ENCODE peak calls at places on chromosome 4, in nine cellular contexts. One of them, this sample, is unnamed.

GRCh38 chr4:7872264-7872771 is 67.3 kb downstream of the AFAP1 start:
- DNase-seq in astrocyte of the spinal cord: peak; percentile 95
- DNase-seq in A549: no peak
- DNase-seq in BJ: peak; percentile 86
- DNase-seq in HCT116: no peak
- DNase-seq in ovary: peak; percentile 56
- DNase-seq in DND-41: no peak
- DNase-seq in fibroblast of mammary gland: peak; percentile 96
- DNase-seq in left ventricle myocardium inferior: no peak
- DNase-seq in this sample: peak; percentile 82

GRCh38 chr4:44632733-44633132 is 18.7 kb downstream of the YIPF7 start:
- DNase-seq in DND-41: no peak
- DNase-seq in ovary: no peak
- DNase-seq in HCT116: no peak
- DNase-seq in left ventricle myocardium inferior: no peak
- DNase-seq in fibroblast of mammary gland: no peak
- DNase-seq in BJ: no peak
- DNase-seq in A549: no peak
- DNase-seq in astrocyte of the spinal cord: no peak
- DNase-seq in this sample: no peak

GRCh38 chr4:83961575-83961974 is 425.7 kb downstream of the GPAT3 start:
- DNase-seq in DND-41: no peak
- DNase-seq in fibroblast of mammary gland: peak; percentile 21
- DNase-seq in left ventricle myocardium inferior: no peak
- DNase-seq in A549: no peak
- DNase-seq in astrocyte of the spinal cord: peak; percentile 34
- DNase-seq in BJ: no peak
- DNase-seq in HCT116: no peak
- DNase-seq in ovary: no peak
- DNase-seq in this sample: no peak

GRCh38 chr4:180059216-180059881 is 2183.9 kb upstream of the TENM3 start:
- DNase-seq in astrocyte of the spinal cord: peak; percentile 9
- DNase-seq in HCT116: no peak
- DNase-seq in DND-41: peak; percentile 11
- DNase-seq in left ventricle myocardium inferior: no peak
- DNase-seq in BJ: no peak
- DNase-seq in ovary: no peak
- DNase-seq in A549: peak; percentile 0
- DNase-seq in fibroblast of mammary gland: no peak
- DNase-seq in this sample: no peak

GRCh38 chr4:6471303-6472007 is 959 bp downstream of the PPP2R2C start:
- DNase-seq in astrocyte of the spinal cord: peak; percentile 5
- DNase-seq in fibroblast of mammary gland: no peak
- DNase-seq in BJ: no peak
- DNase-seq in A549: peak; percentile 21
- DNase-seq in HCT116: no peak
- DNase-seq in ovary: no peak
- DNase-seq in left ventricle myocardium inferior: no peak
- DNase-seq in DND-41: no peak
- DNase-seq in this sample: no peak

GRCh38 chr4:80259012-80259411 is 7.5 kb upstream of the FGF5 start:
- DNase-seq in DND-41: no peak
- DNase-seq in left ventricle myocardium inferior: no peak
- DNase-seq in ovary: no peak
- DNase-seq in HCT116: no peak
- DNase-seq in A549: no peak
- DNase-seq in BJ: no peak
- DNase-seq in fibroblast of mammary gland: no peak
- DNase-seq in astrocyte of the spinal cord: no peak
- DNase-seq in this sample: no peak

GRCh38 chr4:86497980-86498379 is 96.1 kb upstream of the PTPN13 start:
- DNase-seq in A549: no peak
- DNase-seq in left ventricle myocardium inferior: no peak
- DNase-seq in ovary: no peak
- DNase-seq in DND-41: no peak
- DNase-seq in astrocyte of the spinal cord: no peak
- DNase-seq in fibroblast of mammary gland: no peak
- DNase-seq in BJ: no peak
- DNase-seq in HCT116: no peak
- DNase-seq in this sample: no peak

GRCh38 chr4:14877246-14878220 is 124.7 kb upstream of the CPEB2 start:
- DNase-seq in astrocyte of the spinal cord: peak; percentile 73
- DNase-seq in A549: no peak
- DNase-seq in ovary: no peak
- DNase-seq in BJ: no peak
- DNase-seq in left ventricle myocardium inferior: no peak
- DNase-seq in fibroblast of mammary gland: no peak
- DNase-seq in DND-41: peak; percentile 20
- DNase-seq in HCT116: no peak
- DNase-seq in this sample: no peak

GRCh38 chr4:113468165-113469022 is 293.1 kb downstream of the CAMK2D start:
- DNase-seq in HCT116: peak; percentile 98
- DNase-seq in DND-41: no peak
- DNase-seq in fibroblast of mammary gland: peak; percentile 100
- DNase-seq in BJ: peak; percentile 100
- DNase-seq in left ventricle myocardium inferior: peak; percentile 55
- DNase-seq in A549: peak; percentile 31
- DNase-seq in ovary: peak; percentile 65
- DNase-seq in astrocyte of the spinal cord: peak; percentile 100
- DNase-seq in this sample: peak; percentile 99

GRCh38 chr4:40887690-40888089 is 137.9 kb downstream of the NSUN7 start:
- DNase-seq in astrocyte of the spinal cord: peak; percentile 77
- DNase-seq in A549: no peak
- DNase-seq in ovary: no peak
- DNase-seq in fibroblast of mammary gland: peak; percentile 98
- DNase-seq in left ventricle myocardium inferior: no peak
- DNase-seq in DND-41: no peak
- DNase-seq in BJ: peak; percentile 37
- DNase-seq in HCT116: no peak
- DNase-seq in this sample: peak; percentile 95

GRCh38 chr4:101356928-101357327 is 9.6 kb upstream of the PPP3CA start:
- DNase-seq in BJ: peak; percentile 75
- DNase-seq in HCT116: peak; percentile 73
- DNase-seq in ovary: no peak
- DNase-seq in astrocyte of the spinal cord: peak; percentile 94
- DNase-seq in A549: peak; percentile 28
- DNase-seq in DND-41: no peak
- DNase-seq in left ventricle myocardium inferior: no peak
- DNase-seq in fibroblast of mammary gland: peak; percentile 93
- DNase-seq in this sample: peak; percentile 86

GRCh38 chr4:31058656-31059055 is 338.5 kb downstream of the PCDH7 start:
- DNase-seq in left ventricle myocardium inferior: no peak
- DNase-seq in astrocyte of the spinal cord: no peak
- DNase-seq in HCT116: no peak
- DNase-seq in DND-41: no peak
- DNase-seq in fibroblast of mammary gland: no peak
- DNase-seq in BJ: no peak
- DNase-seq in A549: no peak
- DNase-seq in ovary: no peak
- DNase-seq in this sample: no peak

GRCh38 chr4:87356832-87357526 is 34.0 kb downstream of the HSD17B11 start:
- DNase-seq in fibroblast of mammary gland: no peak
- DNase-seq in A549: no peak
- DNase-seq in left ventricle myocardium inferior: no peak
- DNase-seq in DND-41: no peak
- DNase-seq in HCT116: no peak
- DNase-seq in astrocyte of the spinal cord: no peak
- DNase-seq in ovary: no peak
- DNase-seq in BJ: no peak
- DNase-seq in this sample: peak; percentile 48

GRCh38 chr4:139560396-139561084 is 4.5 kb upstream of the SETD7 start:
- DNase-seq in astrocyte of the spinal cord: no peak
- DNase-seq in HCT116: no peak
- DNase-seq in left ventricle myocardium inferior: no peak
- DNase-seq in BJ: no peak
- DNase-seq in A549: no peak
- DNase-seq in fibroblast of mammary gland: no peak
- DNase-seq in ovary: no peak
- DNase-seq in DND-41: no peak
- DNase-seq in this sample: no peak

GRCh38 chr4:188127157-188127874 is 11.9 kb upstream of the TRIML1 start:
- DNase-seq in BJ: peak; percentile 53
- DNase-seq in left ventricle myocardium inferior: no peak
- DNase-seq in astrocyte of the spinal cord: peak; percentile 41
- DNase-seq in ovary: no peak
- DNase-seq in HCT116: peak; percentile 86
- DNase-seq in fibroblast of mammary gland: peak; percentile 87
- DNase-seq in A549: peak; percentile 44
- DNase-seq in DND-41: no peak
- DNase-seq in this sample: peak; percentile 52

GRCh38 chr4:78057135-78057599 is at the start of gene FRAS1:
- DNase-seq in HCT116: no peak
- DNase-seq in DND-41: peak; percentile 9
- DNase-seq in ovary: peak; percentile 16
- DNase-seq in fibroblast of mammary gland: peak; percentile 27
- DNase-seq in BJ: no peak
- DNase-seq in A549: peak; percentile 17
- DNase-seq in left ventricle myocardium inferior: peak; percentile 26
- DNase-seq in astrocyte of the spinal cord: peak; percentile 38
- DNase-seq in this sample: no peak
- TF ChIP-seq CTCF in HCT116: no peak
- TF ChIP-seq CTCF in DND-41: no peak
- TF ChIP-seq CTCF in ovary: no peak
- TF ChIP-seq CTCF in fibroblast of mammary gland: no peak
- TF ChIP-seq CTCF in BJ: peak; percentile 25
- TF ChIP-seq CTCF in A549: peak; percentile 14
- TF ChIP-seq CTCF in left ventricle myocardium inferior: no peak
- TF ChIP-seq CTCF in astrocyte of the spinal cord: peak; percentile 19
- TF ChIP-seq CTCF in this sample: no peak

DNA sequence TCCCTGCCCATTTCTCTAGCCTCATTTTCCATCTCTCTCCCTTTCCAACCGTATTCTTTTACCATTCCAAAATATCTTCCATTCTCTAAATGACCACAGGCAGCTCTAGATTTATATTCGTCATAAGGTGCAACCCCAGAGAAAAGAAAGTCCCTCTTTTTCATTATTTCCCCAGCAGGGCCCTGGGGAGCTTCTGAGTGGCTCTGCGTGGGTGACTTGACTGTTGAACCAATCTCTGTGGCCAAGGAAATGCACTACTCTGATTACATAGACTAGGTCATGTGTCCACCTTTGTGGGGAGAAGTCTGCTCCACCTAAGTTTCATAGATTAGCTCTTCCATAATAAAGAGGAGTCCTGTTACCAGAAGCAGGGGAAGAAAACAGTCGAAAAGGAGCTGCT is 51.4 kb downstream of the ATOH1 start:
- DNase-seq in BJ: no peak
- DNase-seq in ovary: no peak
- DNase-seq in HCT116: no peak
- DNase-seq in astrocyte of the spinal cord: no peak
- DNase-seq in left ventricle myocardium inferior: no peak
- DNase-seq in DND-41: no peak
- DNase-seq in A549: no peak
- DNase-seq in fibroblast of mammary gland: no peak
- DNase-seq in this sample: no peak
- H3K4me3 ChIP-seq in BJ: no peak overlapping the region
- H3K4me3 ChIP-seq in ovary: no peak overlapping the region
- H3K4me3 ChIP-seq in HCT116: no peak overlapping the region
- H3K4me3 ChIP-seq in astrocyte of the spinal cord: no peak overlapping the region
- H3K4me3 ChIP-seq in left ventricle myocardium inferior: no peak overlapping the region
- H3K4me3 ChIP-seq in DND-41: no peak overlapping the region
- H3K4me3 ChIP-seq in A549: no peak overlapping the region
- H3K4me3 ChIP-seq in fibroblast of mammary gland: no peak overlapping the region
- H3K4me3 ChIP-seq in this sample: no peak overlapping the region

GRCh38 chr4:155748039-155748438 is 10.8 kb upstream of the GUCY1B1 start:
- DNase-seq in fibroblast of mammary gland: no peak
- DNase-seq in astrocyte of the spinal cord: no peak
- DNase-seq in DND-41: no peak
- DNase-seq in ovary: no peak
- DNase-seq in BJ: no peak
- DNase-seq in left ventricle myocardium inferior: no peak
- DNase-seq in HCT116: no peak
- DNase-seq in A549: no peak
- DNase-seq in this sample: no peak

GRCh38 chr4:155745984-155746383 is 12.8 kb upstream of the GUCY1B1 start:
- DNase-seq in HCT116: no peak
- DNase-seq in fibroblast of mammary gland: peak; percentile 88
- DNase-seq in ovary: no peak
- DNase-seq in A549: no peak
- DNase-seq in astrocyte of the spinal cord: peak; percentile 27
- DNase-seq in left ventricle myocardium inferior: no peak
- DNase-seq in BJ: no peak
- DNase-seq in DND-41: no peak
- DNase-seq in this sample: peak; percentile 32

GRCh38 chr4:155741546-155741945 is 17.3 kb upstream of the GUCY1B1 start:
- DNase-seq in DND-41: no peak
- DNase-seq in astrocyte of the spinal cord: no peak
- DNase-seq in BJ: no peak
- DNase-seq in fibroblast of mammary gland: no peak
- DNase-seq in A549: no peak
- DNase-seq in HCT116: no peak
- DNase-seq in ovary: no peak
- DNase-seq in left ventricle myocardium inferior: no peak
- DNase-seq in this sample: no peak

GRCh38 chr4:155738548-155738947 is 20.3 kb upstream of the GUCY1B1 start:
- DNase-seq in fibroblast of mammary gland: peak; percentile 95
- DNase-seq in A549: no peak
- DNase-seq in left ventricle myocardium inferior: no peak
- DNase-seq in HCT116: no peak
- DNase-seq in ovary: no peak
- DNase-seq in astrocyte of the spinal cord: peak; percentile 53
- DNase-seq in BJ: no peak
- DNase-seq in DND-41: no peak
- DNase-seq in this sample: peak; percentile 69

GRCh38 chr4:155742310-155743015 is 16.4 kb upstream of the GUCY1B1 start:
- DNase-seq in DND-41: no peak
- DNase-seq in A549: no peak
- DNase-seq in ovary: no peak
- DNase-seq in fibroblast of mammary gland: peak; percentile 15
- DNase-seq in HCT116: no peak
- DNase-seq in BJ: no peak
- DNase-seq in astrocyte of the spinal cord: no peak
- DNase-seq in left ventricle myocardium inferior: no peak
- DNase-seq in this sample: no peak
- TF ChIP-seq CTCF in DND-41: no peak
- TF ChIP-seq CTCF in A549: no peak
- TF ChIP-seq CTCF in ovary: no peak
- TF ChIP-seq CTCF in fibroblast of mammary gland: peak; percentile 33
- TF ChIP-seq CTCF in HCT116: no peak
- TF ChIP-seq CTCF in BJ: no peak
- TF ChIP-seq CTCF in astrocyte of the spinal cord: peak; percentile 18
- TF ChIP-seq CTCF in left ventricle myocardium inferior: no peak
- TF ChIP-seq CTCF in this sample: peak; percentile 25

DNA sequence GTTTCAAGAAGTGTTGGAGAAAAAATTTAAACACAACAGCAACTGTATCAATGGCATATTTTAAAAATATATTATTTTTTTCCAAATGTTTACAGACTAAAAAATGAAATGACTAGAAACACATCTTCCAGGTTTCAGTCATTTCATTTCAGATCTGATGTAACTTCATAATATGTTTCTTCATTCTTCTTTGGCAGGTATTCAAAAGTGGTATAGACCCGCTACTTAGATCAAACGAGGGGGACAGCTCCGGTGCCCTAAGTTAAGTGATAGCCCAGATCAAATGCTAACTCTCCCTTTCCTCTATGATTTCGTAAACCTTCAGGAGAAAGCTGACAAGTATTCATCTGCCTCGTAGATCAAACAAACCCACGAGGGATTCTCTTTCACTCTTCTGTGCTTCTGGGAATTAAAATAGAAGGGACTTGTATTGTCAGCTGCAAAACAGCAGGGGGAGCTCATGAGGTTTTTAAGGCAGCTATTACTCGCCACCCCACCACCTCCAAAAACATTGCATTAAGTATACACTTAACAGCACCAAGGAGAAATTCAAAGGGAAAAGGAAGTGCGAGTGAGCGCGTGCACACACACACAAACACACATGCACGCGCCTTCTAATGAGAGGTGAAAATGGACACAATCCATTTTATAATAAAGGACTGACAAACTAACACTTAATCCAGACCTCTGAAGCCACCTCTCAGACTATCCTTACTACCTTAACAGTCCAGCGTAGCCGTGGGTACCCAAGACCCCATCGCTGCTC is 21.4 kb downstream of the HELT start:
- DNase-seq in BJ: peak; percentile 3
- DNase-seq in left ventricle myocardium inferior: no peak
- DNase-seq in HCT116: peak; percentile 62
- DNase-seq in DND-41: peak; percentile 57
- DNase-seq in fibroblast of mammary gland: peak; percentile 66
- DNase-seq in A549: peak; percentile 66
- DNase-seq in astrocyte of the spinal cord: peak; percentile 73
- DNase-seq in ovary: peak; percentile 54
- DNase-seq in this sample: peak; percentile 71
- H3K4me3 ChIP-seq in BJ: peak overlapping the region; percentile 18
- H3K4me3 ChIP-seq in left ventricle myocardium inferior: peak overlapping the region; percentile 2
- H3K4me3 ChIP-seq in HCT116: no peak overlapping the region
- H3K4me3 ChIP-seq in DND-41: peak overlapping the region; percentile 23
- H3K4me3 ChIP-seq in fibroblast of mammary gland: no peak overlapping the region
- H3K4me3 ChIP-seq in A549: peak overlapping the region; percentile 33
- H3K4me3 ChIP-seq in astrocyte of the spinal cord: no peak overlapping the region
- H3K4me3 ChIP-seq in ovary: no peak overlapping the region
- H3K4me3 ChIP-seq in this sample: peak overlapping the region; percentile 38